ENCODE peak calls at places on chromosome 9, in nine cellular contexts. R, K, I, G, W, E, B, A and V are unnamed samples.

GRCh38 chr9:133844876-133845658 is 106.9 kb upstream of the SARDH start:
- DNase-seq in R (no peak), K (no peak), I (peak; percentile 79), G (no peak), W (no peak), E (no peak), B (peak; percentile 54), A (peak; percentile 30), V (no peak)

GRCh38 chr9:89442981-89443817 is 54.7 kb downstream of the SEMA4D start:
- DNase-seq in R (no peak), K (peak; percentile 11), I (peak; percentile 46), G (no peak), W (no peak), E (no peak), B (no peak), A (no peak), V (no peak)

GRCh38 chr9:124716795-124717194 is 54.3 kb downstream of the NR6A1 start:
- DNase-seq in R (no peak), K (peak; percentile 25), I (peak; percentile 43), G (no peak), W (no peak), E (no peak), B (no peak), A (no peak), V (no peak)

GRCh38 chr9:136847827-136848392 is 1.3 kb upstream of the PHPT1 start:
- DNase-seq in R (no peak), K (peak; percentile 92), I (peak; percentile 90), G (peak; percentile 49), W (peak; percentile 82), E (peak; percentile 70), B (no peak), A (peak; percentile 81), V (peak; percentile 79)

GRCh38 chr9:108478871-108479332 is 376.9 kb downstream of the ACTL7B start:
- DNase-seq in R (no peak), K (peak; percentile 86), I (peak; percentile 86), G (peak; percentile 66), W (no peak), E (no peak), B (no peak), A (peak; percentile 93), V (no peak)

GRCh38 chr9:126722922-126723806 is 81.7 kb upstream of the ZBTB43 start:
- DNase-seq in R (no peak), K (no peak), I (peak; percentile 6), G (no peak), W (peak; percentile 37), E (peak; percentile 77), B (no peak), A (no peak), V (no peak)

GRCh38 chr9:133740891-133741290 is 2.7 kb upstream of the SARDH start:
- DNase-seq in R (no peak), K (no peak), I (no peak), G (no peak), W (no peak), E (no peak), B (no peak), A (no peak), V (no peak)

GRCh38 chr9:121612511-121612998 is 38.9 kb upstream of the DAB2IP start:
- DNase-seq in R (no peak), K (peak; percentile 73), I (no peak), G (no peak), W (no peak), E (no peak), B (no peak), A (no peak), V (peak; percentile 72)

GRCh38 chr9:99826579-99826978 is 4.9 kb downstream of the NR4A3 start:
- DNase-seq in R (no peak), K (peak; percentile 48), I (no peak), G (no peak), W (no peak), E (no peak), B (no peak), A (no peak), V (no peak)

GRCh38 chr9:73743826-73744225 is 592.2 kb downstream of the ANXA1 start:
- DNase-seq in R (no peak), K (no peak), I (no peak), G (no peak), W (no peak), E (no peak), B (no peak), A (no peak), V (no peak)

GRCh38 chr9:133727876-133728441 is 10.2 kb downstream of the SARDH start:
- DNase-seq in R (no peak), K (no peak), I (no peak), G (no peak), W (no peak), E (peak; percentile 8), B (peak; percentile 32), A (no peak), V (no peak)

GRCh38 chr9:138053996-138054752 is 176.6 kb downstream of the CACNA1B start:
- DNase-seq in R (no peak), K (no peak), I (no peak), G (no peak), W (peak; percentile 6), E (no peak), B (peak; percentile 55), A (no peak), V (no peak)
- TF ChIP-seq CTCF in R (no peak), K (no peak), I (no peak), G (no peak), W (no peak), E (no peak), B (no peak), A (no peak), V (no peak)

DNA sequence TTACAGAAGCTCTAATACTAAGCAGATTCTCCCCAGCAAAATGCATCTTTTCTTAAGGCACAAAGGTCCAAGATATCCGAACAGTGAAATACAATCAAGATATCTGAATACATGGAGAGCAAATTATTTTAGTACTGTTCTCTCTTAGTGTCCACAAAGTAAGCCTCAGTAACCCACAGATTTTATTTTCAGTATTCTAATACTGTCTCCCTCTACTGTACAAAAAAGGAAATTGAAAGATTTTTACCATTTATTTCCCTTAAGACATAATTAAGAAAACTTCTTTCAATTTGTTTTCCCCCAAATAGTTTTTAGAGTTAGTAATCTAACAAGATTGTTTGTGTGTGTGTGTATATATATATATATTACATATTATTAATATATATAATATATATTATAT is 24.7 kb upstream of the NOL6 start:
- DNase-seq in R (no peak), K (no peak), I (peak; percentile 43), G (no peak), W (no peak), E (no peak), B (no peak), A (peak; percentile 46), V (no peak)
- TF ChIP-seq CTCF in R (peak; percentile 36), K (peak; percentile 12), I (peak; percentile 9), G (peak; percentile 45), W (no peak), E (peak; percentile 50), B (peak; percentile 33), A (peak; percentile 36), V (peak; percentile 57)

GRCh38 chr9:94554439-94555331 is at the start of gene PCAT7:
- DNase-seq in R (peak; percentile 25), K (peak; percentile 36), I (peak; percentile 50), G (no peak), W (peak; percentile 78), E (no peak), B (no peak), A (peak; percentile 32), V (peak; percentile 87)
- TF ChIP-seq CTCF in R (peak; percentile 74), K (no peak), I (peak; percentile 42), G (no peak), W (peak; percentile 41), E (no peak), B (no peak), A (peak; percentile 44), V (peak; percentile 82)

GRCh38 chr9:97307091-97307490 is 368 bp upstream of the CCDC180 start:
- DNase-seq in R (no peak), K (no peak), I (peak; percentile 73), G (peak; percentile 41), W (peak; percentile 99), E (no peak), B (peak; percentile 76), A (peak; percentile 39), V (peak; percentile 49)
- TF ChIP-seq CTCF in R (no peak), K (no peak), I (no peak), G (peak; percentile 31), W (no peak), E (no peak), B (no peak), A (no peak), V (no peak)

GRCh38 chr9:127977877-127978647 is 2.7 kb downstream of the EEIG1 start:
- DNase-seq in R (no peak), K (peak; percentile 56), I (peak; percentile 78), G (peak; percentile 42), W (peak; percentile 49), E (no peak), B (peak; percentile 46), A (peak; percentile 96), V (peak; percentile 61)
- TF ChIP-seq CTCF in R (no peak), K (no peak), I (peak; percentile 4), G (peak; percentile 28), W (no peak), E (no peak), B (no peak), A (peak; percentile 29), V (no peak)

DNA sequence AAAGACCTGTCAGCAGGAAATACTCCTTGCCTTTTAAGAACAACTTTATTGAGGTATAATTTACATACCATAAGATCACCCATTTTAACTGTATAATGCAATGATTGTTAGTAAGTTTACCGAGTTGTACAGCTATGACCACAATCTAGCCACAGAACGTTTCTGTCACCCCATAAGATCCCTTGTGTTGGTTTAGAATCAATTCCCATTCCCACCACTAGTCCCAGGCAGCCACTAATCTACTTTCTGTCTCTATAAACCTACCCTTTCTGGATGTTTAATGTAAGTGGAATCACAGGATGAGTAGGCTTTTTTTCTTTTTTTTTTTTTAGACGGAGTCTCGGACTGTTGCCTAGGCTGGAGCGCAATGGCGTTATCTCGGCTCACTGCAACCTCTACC is 4.4 kb downstream of the GPR107 start:
- DNase-seq in R (no peak), K (no peak), I (no peak), G (no peak), W (no peak), E (no peak), B (no peak), A (no peak), V (no peak)
- TF ChIP-seq CTCF in R (no peak), K (peak; percentile 26), I (peak; percentile 32), G (peak; percentile 39), W (peak; percentile 4), E (peak; percentile 17), B (peak; percentile 16), A (peak; percentile 34), V (peak; percentile 48)

GRCh38 chr9:87107072-87107471 is 159.8 kb upstream of the GAS1 start:
- DNase-seq in R (no peak), K (peak; percentile 62), I (no peak), G (no peak), W (peak; percentile 33), E (no peak), B (no peak), A (no peak), V (no peak)
- TF ChIP-seq CTCF in R (no peak), K (no peak), I (peak; percentile 19), G (no peak), W (no peak), E (no peak), B (peak; percentile 44), A (no peak), V (peak; percentile 38)

GRCh38 chr9:120109242-120109641 is 470.7 kb downstream of the CDK5RAP2 start:
- DNase-seq in R (no peak), K (peak; percentile 14), I (no peak), G (no peak), W (peak; percentile 78), E (no peak), B (no peak), A (no peak), V (no peak)
- TF ChIP-seq CTCF in R (no peak), K (no peak), I (no peak), G (no peak), W (peak; percentile 24), E (no peak), B (no peak), A (no peak), V (peak; percentile 25)